ENCODE peak calls at places on chromosome 17, in six cellular contexts. N is PC-3, G is H9, H is GM12878, B is H1, F is hepatocyte. T is an unnamed sample. For H4K20me1 and H3K4me1, the result is how much of the 10 kb centered on the place peaks cover.

GRCh38 chr17:2815781-2816185 is 19.5 kb downstream of the RAP1GAP2 start:
- DNase-seq in N (peak), G (peak), H (no peak), B (no peak), F (peak), T (no peak)

GRCh38 chr17:14321980-14322776 is 21.3 kb downstream of the HS3ST3B1 start:
- DNase-seq in N (no peak), G (no peak), H (no peak), B (no peak), F (no peak), T (no peak)

GRCh38 chr17:82924812-82925211 is 85.0 kb upstream of the ZNF750 start:
- DNase-seq in N (peak), G (no peak), H (no peak), B (no peak), F (no peak), T (no peak)

GRCh38 chr17:38451840-38452529 is 23.7 kb downstream of the ARHGAP23 start:
- DNase-seq in N (no peak), G (peak), H (no peak), B (peak), F (peak), T (peak)

GRCh38 chr17:82674656-82675475 is 23.6 kb downstream of the RAB40B start:
- DNase-seq in N (no peak), G (no peak), H (no peak), B (no peak), F (no peak), T (no peak)

GRCh38 chr17:2705888-2706795 is 5.4 kb downstream of the CLUH start:
- DNase-seq in N (no peak), G (no peak), H (no peak), B (no peak), F (no peak), T (no peak)

GRCh38 chr17:4959261-4959965 is 8.2 kb downstream of the SPAG7 start:
- DNase-seq in N (no peak), G (no peak), H (no peak), B (no peak), F (no peak), T (no peak)

GRCh38 chr17:37300683-37301082 is 75.1 kb upstream of the C17orf78 start:
- DNase-seq in N (no peak), G (no peak), H (no peak), B (no peak), F (no peak), T (no peak)

GRCh38 chr17:7884581-7885356 is 3.8 kb upstream of the CHD3 start:
- DNase-seq in N (no peak), G (peak), H (no peak), B (no peak), F (peak), T (peak)

GRCh38 chr17:60229189-60229802 is 79.5 kb downstream of the CA4 start:
- DNase-seq in N (peak), G (no peak), H (no peak), B (no peak), F (no peak), T (no peak)

GRCh38 chr17:31695456-31696090 is 163.5 kb downstream of the COPRS start:
- DNase-seq in N (no peak), G (no peak), H (no peak), B (no peak), F (no peak), T (no peak)

GRCh38 chr17:42311240-42312034 is 23.1 kb downstream of the STAT5A start:
- DNase-seq in N (no peak), G (peak), H (no peak), B (no peak), F (peak), T (no peak)

GRCh38 chr17:28180449-28180848 is 138.0 kb downstream of the NLK start:
- DNase-seq in N (no peak), G (no peak), H (no peak), B (no peak), F (no peak), T (no peak)

GRCh38 chr17:12637015-12637414 is 28.7 kb upstream of the MYOCD start:
- DNase-seq in N (peak), G (no peak), H (no peak), B (peak), F (peak), T (no peak)

GRCh38 chr17:57986841-57987581 is 1.0 kb downstream of the VEZF1 start:
- DNase-seq in N (peak), G (no peak), H (no peak), B (no peak), F (peak), T (peak)

GRCh38 chr17:28896884-28897768 is at the start of gene FLOT2:
- DNase-seq in N (peak), G (peak), H (no peak), B (peak), F (peak), T (peak)

GRCh38 chr17:42530952-42531454 is 5.0 kb upstream of the NAGLU start:
- DNase-seq in N (no peak), G (no peak), H (no peak), B (no peak), F (no peak), T (no peak)

GRCh38 chr17:82713015-82713723 is 3.3 kb upstream of the FN3KRP start:
- DNase-seq in N (no peak), G (no peak), H (no peak), B (no peak), F (no peak), T (no peak)

GRCh38 chr17:78915872-78916632 is 9.1 kb downstream of the TIMP2 start:
- DNase-seq in N (peak), G (no peak), H (no peak), B (no peak), F (no peak), T (no peak)

GRCh38 chr17:49739662-49740271 is 24.2 kb downstream of the FAM117A start:
- DNase-seq in N (no peak), G (no peak), H (no peak), B (no peak), F (peak), T (peak)

GRCh38 chr17:73301359-73301758 is 10.4 kb downstream of the CDC42EP4 start:
- DNase-seq in N (no peak), G (no peak), H (no peak), B (no peak), F (no peak), T (no peak)
- H4K20me1 ChIP-seq in N (under half), G (under half), H (under half), B (under half), F (half or more), T (under half)

DNA sequence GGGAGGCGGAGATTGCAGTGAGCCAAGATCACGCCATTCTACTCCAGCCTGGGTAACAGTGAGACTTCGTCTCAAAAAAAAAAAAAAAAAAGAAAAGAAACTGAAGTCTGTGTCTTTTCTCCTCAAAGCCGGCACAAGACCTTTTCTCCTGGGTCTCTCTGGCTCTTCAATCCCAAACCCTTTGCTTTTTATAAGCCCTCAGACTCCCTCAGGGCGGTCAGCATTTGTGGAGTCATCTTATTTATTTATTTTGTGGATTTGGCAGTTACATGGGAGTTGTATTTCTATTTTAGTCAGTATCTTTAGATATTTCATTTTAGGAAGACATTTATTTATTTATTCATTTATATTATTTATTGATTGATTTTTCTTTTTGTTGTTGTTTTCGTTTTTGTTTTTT is 57.7 kb upstream of the MAP3K14 start:
- DNase-seq in N (peak), G (no peak), H (no peak), B (no peak), F (no peak), T (no peak)
- H3K4me1 ChIP-seq in N (under half), G (under half), H (under half), B (under half), F (under half), T (under half)

GRCh38 chr17:51191895-51192294 is 25.7 kb downstream of the NME2 start:
- DNase-seq in N (no peak), G (no peak), H (no peak), B (no peak), F (no peak), T (no peak)
- H2AFZ ChIP-seq in N (no peak), G (no peak), H (no peak), B (no peak), F (no peak), T (no peak)

GRCh38 chr17:48558731-48559608 is 14.1 kb upstream of the HOXB2 start:
- DNase-seq in N (no peak), G (no peak), H (no peak), B (no peak), F (no peak), T (no peak)
- H4K20me1 ChIP-seq in N (under half), G (under half), H (under half), B (under half), F (under half), T (under half)

GRCh38 chr17:17180741-17181525 is 25.2 kb downstream of the PLD6 start:
- DNase-seq in N (no peak), G (no peak), H (no peak), B (no peak), F (no peak), T (no peak)

GRCh38 chr17:17181666-17182600 is 24.2 kb downstream of the PLD6 start:
- DNase-seq in N (no peak), G (no peak), H (peak), B (no peak), F (no peak), T (peak)

GRCh38 chr17:17180141-17180603 is 26.0 kb downstream of the PLD6 start:
- DNase-seq in N (no peak), G (no peak), H (no peak), B (no peak), F (no peak), T (no peak)

GRCh38 chr17:17183744-17184143 is 22.4 kb downstream of the PLD6 start:
- DNase-seq in N (no peak), G (no peak), H (no peak), B (no peak), F (no peak), T (no peak)

GRCh38 chr17:17182601-17183136 is 23.5 kb downstream of the PLD6 start:
- DNase-seq in N (no peak), G (no peak), H (no peak), B (no peak), F (no peak), T (no peak)
- H3K4me1 ChIP-seq in N (under half), G (under half), H (under half), B (under half), F (under half), T (under half)

GRCh38 chr17:11170901-11171300 is 70.1 kb upstream of the SHISA6 start:
- DNase-seq in N (no peak), G (no peak), H (no peak), B (no peak), F (no peak), T (no peak)

GRCh38 chr17:11182430-11182829 is 58.6 kb upstream of the SHISA6 start:
- DNase-seq in N (no peak), G (no peak), H (no peak), B (no peak), F (no peak), T (no peak)

GRCh38 chr17:11178576-11178975 is 62.4 kb upstream of the SHISA6 start:
- DNase-seq in N (no peak), G (no peak), H (no peak), B (no peak), F (no peak), T (no peak)

GRCh38 chr17:11177340-11177739 is 63.7 kb upstream of the SHISA6 start:
- DNase-seq in N (no peak), G (no peak), H (no peak), B (no peak), F (no peak), T (no peak)

DNA sequence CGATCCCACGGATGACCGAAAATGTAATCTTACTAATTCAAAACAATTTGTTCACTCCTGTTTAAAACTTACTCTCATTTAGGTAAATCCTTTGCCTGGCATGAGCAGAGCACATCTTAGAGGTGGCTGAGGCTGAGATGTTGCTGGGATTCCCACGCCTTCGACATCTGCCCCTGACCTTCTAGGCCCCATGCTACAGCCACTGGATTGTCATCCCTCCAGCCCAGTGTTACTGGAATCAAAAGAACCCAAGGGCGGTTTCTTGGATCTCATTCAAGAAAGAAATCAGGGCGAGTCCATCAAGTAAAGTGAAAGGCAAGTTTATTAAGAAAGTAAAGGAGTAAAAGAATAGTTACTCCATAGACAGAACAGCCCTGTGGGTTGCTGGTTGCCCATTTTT is 64.5 kb upstream of the SHISA6 start:
- DNase-seq in N (no peak), G (no peak), H (no peak), B (no peak), F (no peak), T (no peak)
- H2AFZ ChIP-seq in N (no peak), G (no peak), H (no peak), B (no peak), F (no peak), T (no peak)

DNA sequence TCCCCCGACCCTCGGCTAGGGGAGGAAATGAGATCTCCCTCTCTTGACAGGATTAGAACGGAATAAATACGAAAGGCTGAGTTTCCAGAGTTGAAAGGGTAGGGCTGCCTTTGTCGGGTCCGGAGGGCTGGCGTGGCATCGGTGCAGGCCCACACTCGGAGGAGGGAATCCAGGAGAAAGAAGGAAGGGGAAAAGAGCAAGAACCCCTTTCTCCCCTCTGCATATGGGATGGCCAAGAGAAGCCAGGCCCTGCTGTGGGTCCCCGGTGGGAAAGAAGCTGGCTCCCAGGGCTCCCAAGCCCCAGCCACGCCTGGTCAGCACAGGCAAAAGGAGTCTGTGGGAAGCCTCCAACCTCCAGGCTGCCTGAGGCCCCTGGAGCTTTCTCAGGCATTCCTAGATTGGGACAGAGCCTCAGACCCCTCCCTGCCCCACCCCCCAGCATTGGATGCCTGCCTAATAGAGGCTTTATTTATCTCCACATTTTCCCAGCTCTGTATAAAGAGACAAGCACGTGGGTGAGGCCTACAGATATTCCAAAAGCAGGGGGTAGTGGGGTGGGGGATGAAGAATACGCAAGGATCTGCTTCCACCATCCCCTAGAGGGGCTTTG is 56.3 kb downstream of the MPRIP start:
- DNase-seq in N (no peak), G (no peak), H (no peak), B (no peak), F (peak), T (no peak)
- H4K20me1 ChIP-seq in N (half or more), G (under half), H (under half), B (under half), F (under half), T (half or more)

GRCh38 chr17:55288356-55289105 is 23.8 kb downstream of the HLF start:
- DNase-seq in N (no peak), G (no peak), H (no peak), B (no peak), F (no peak), T (no peak)
- H3K4me1 ChIP-seq in N (under half), G (under half), H (under half), B (under half), F (under half), T (under half)